ENCODE peak calls at places on chromosomes 4 and X, in ten cellular contexts. I, M, S, E, A, K, O, D, X and T are unnamed samples.
A peak's percentile ranks its signal among the peaks of the same experiment; 100 is the strongest.

GRCh38 chr4:14867847-14868246 is 134.4 kb upstream of the CPEB2 start:
- DNase-seq in X (no peak), E (no peak), D (no peak), A (no peak), I (peak; percentile 26), K (no peak), M (no peak), S (no peak), O (no peak), T (no peak)

GRCh38 chr4:823761-824460 is 2.0 kb downstream of the CPLX1 start:
- DNase-seq in X (no peak), S (no peak), K (no peak), M (no peak), O (no peak), E (no peak), D (no peak), A (peak; percentile 81), I (no peak), T (no peak)

GRCh38 chrX:134239016-134239415 is 2.0 kb downstream of the CCDC160 start:
- DNase-seq in M (no peak), S (no peak), E (no peak), O (no peak), A (no peak), D (no peak), I (no peak), K (no peak), X (no peak), T (no peak)

GRCh38 chrX:111254896-111255693 is 15.2 kb downstream of the CAPN6 start:
- DNase-seq in E (no peak), M (no peak), K (no peak), I (no peak), A (no peak), D (no peak), X (no peak), S (no peak), O (no peak), T (no peak)

GRCh38 chr4:152258804-152259708 is 276.8 kb downstream of the FBXW7 start:
- DNase-seq in A (no peak), I (no peak), D (no peak), K (peak; percentile 95), S (no peak), E (no peak), M (no peak), X (no peak), O (peak; percentile 57), T (no peak)

GRCh38 chr4:54781771-54782170 is 124.0 kb downstream of the KIT start:
- DNase-seq in X (no peak), I (no peak), E (no peak), A (peak; percentile 43), K (no peak), O (peak; percentile 43), D (peak; percentile 82), M (no peak), S (no peak), T (no peak)

GRCh38 chr4:25454491-25454890 is 77.4 kb downstream of the ANAPC4 start:
- DNase-seq in E (no peak), K (no peak), M (no peak), X (no peak), S (no peak), O (no peak), A (no peak), I (no peak), D (no peak), T (no peak)

GRCh38 chr4:108544504-108544903 is 75.9 kb upstream of the RPL34 start:
- DNase-seq in S (no peak), I (no peak), O (no peak), D (no peak), A (no peak), M (no peak), E (no peak), K (no peak), X (no peak), T (no peak)

GRCh38 chr4:141771889-141772830 is 135.8 kb downstream of the IL15 start:
- DNase-seq in E (no peak), K (no peak), I (no peak), M (no peak), A (no peak), X (no peak), D (no peak), O (no peak), S (no peak), T (no peak)

GRCh38 chr4:94722748-94723147 is 35.0 kb upstream of the BMPR1B start:
- DNase-seq in A (no peak), S (no peak), O (no peak), K (no peak), I (no peak), X (no peak), M (no peak), E (no peak), D (no peak), T (no peak)

GRCh38 chr4:169147217-169147616 is 123.5 kb downstream of the SH3RF1 start:
- DNase-seq in K (peak; percentile 77), A (no peak), O (no peak), I (no peak), M (no peak), E (no peak), S (no peak), D (no peak), X (no peak), T (no peak)

GRCh38 chr4:163959932-163960331 is 465.4 kb downstream of the TMA16 start:
- DNase-seq in M (no peak), E (no peak), O (no peak), K (no peak), A (no peak), D (no peak), S (no peak), X (no peak), I (no peak), T (no peak)

GRCh38 chr4:77697860-77698599 is 92.4 kb downstream of the CXCL13 start:
- DNase-seq in S (no peak), O (no peak), A (peak; percentile 69), E (peak; percentile 31), K (peak; percentile 66), D (peak; percentile 27), X (no peak), I (peak; percentile 4), M (no peak), T (peak; percentile 63)

GRCh38 chrX:77979870-77980269 is 10.4 kb upstream of the PGAM4 start:
- DNase-seq in O (no peak), E (no peak), I (no peak), D (no peak), M (no peak), A (no peak), S (no peak), K (no peak), X (no peak), T (no peak)

GRCh38 chrX:4263005-4263404 is 549.6 kb upstream of the PRKX start:
- DNase-seq in I (no peak), X (no peak), O (no peak), E (no peak), A (no peak), M (peak; percentile 4), D (no peak), S (no peak), K (no peak), T (no peak)

GRCh38 chr4:6414578-6414977 is 57.8 kb downstream of the PPP2R2C start:
- DNase-seq in E (no peak), X (no peak), S (no peak), O (no peak), K (no peak), D (no peak), M (no peak), A (peak; percentile 54), I (no peak), T (no peak)

GRCh38 chr4:118683513-118683912 is 1.7 kb upstream of the METTL14 start:
- DNase-seq in M (no peak), K (no peak), A (no peak), O (no peak), X (no peak), I (no peak), D (no peak), S (no peak), E (no peak), T (no peak)

GRCh38 chrX:107676559-107677378 is 48.5 kb downstream of the PRPS1 start:
- DNase-seq in I (peak; percentile 61), O (peak; percentile 59), D (peak; percentile 95), M (peak; percentile 59), S (no peak), K (peak; percentile 87), E (peak; percentile 64), X (peak; percentile 40), A (peak; percentile 91), T (peak; percentile 80)

GRCh38 chr4:110132822-110133719 is 65.3 kb downstream of the ELOVL6 start:
- DNase-seq in A (no peak), E (no peak), O (no peak), K (no peak), X (no peak), M (no peak), I (no peak), D (no peak), S (no peak), T (no peak)

GRCh38 chrX:44344687-44345086 is 1.2 kb upstream of the EFHC2 start:
- DNase-seq in I (no peak), M (peak; percentile 23), A (no peak), O (no peak), S (no peak), D (no peak), X (no peak), E (no peak), K (no peak), T (no peak)

GRCh38 chrX:97389761-97390192 is 506.1 kb downstream of the RPA4 start:
- DNase-seq in M (no peak), K (peak; percentile 55), A (no peak), O (peak; percentile 20), X (no peak), S (no peak), E (no peak), I (no peak), D (no peak), T (no peak)

GRCh38 chrX:18931972-18932371 is 51.9 kb downstream of the PHKA2 start:
- DNase-seq in I (peak; percentile 6), M (peak; percentile 2), O (no peak), K (peak; percentile 32), D (no peak), A (no peak), E (no peak), S (no peak), X (no peak), T (no peak)

GRCh38 chr4:174316546-174316945 is 32.8 kb downstream of the CEP44 start:
- DNase-seq in I (no peak), A (no peak), K (peak; percentile 21), O (no peak), X (no peak), E (no peak), M (no peak), S (no peak), D (no peak), T (no peak)

GRCh38 chrX:38500886-38501285 is 60.5 kb upstream of the TSPAN7 start:
- DNase-seq in O (no peak), A (no peak), E (no peak), D (no peak), S (no peak), X (no peak), I (no peak), M (no peak), K (no peak), T (no peak)